ENCODE peak calls at places on chromosomes 4 and X, in nine cellular contexts. M is GM23338, U is keratinocyte, W is astrocyte of the spinal cord, G is fibroblast of villous mesenchyme, E is fibroblast of the aortic adventitia, O is ascending aorta, A is AG09309, J is astrocyte. R is an unnamed sample.
A peak's percentile ranks its signal among the peaks of the same experiment; 100 is the strongest.

GRCh38 chr4:68346461-68346860 is 3.4 kb downstream of the YTHDC1 start:
- DNase-seq in M (no peak), U (no peak), W (no peak), G (no peak), E (no peak), O (no peak), A (no peak), J (no peak), R (no peak)

GRCh38 chrX:10833299-10834169 is 213.1 kb upstream of the MID1 start:
- DNase-seq in M (peak; percentile 65), U (no peak), W (peak; percentile 17), G (peak; percentile 21), E (peak; percentile 55), O (no peak), A (no peak), J (peak; percentile 27), R (no peak)

GRCh38 chr4:189124149-189124758 is 816.4 kb upstream of the FRG1 start:
- DNase-seq in M (peak; percentile 65), U (no peak), W (peak; percentile 42), G (peak; percentile 60), E (no peak), O (no peak), A (peak; percentile 11), J (peak; percentile 0), R (peak; percentile 28)

GRCh38 chr4:95431678-95432077 is 117.1 kb downstream of the UNC5C start:
- DNase-seq in M (no peak), U (no peak), W (no peak), G (no peak), E (no peak), O (no peak), A (no peak), J (peak; percentile 77), R (no peak)

GRCh38 chr4:187993827-187994226 is 1.7 kb upstream of the ZFP42 start:
- DNase-seq in M (peak; percentile 87), U (no peak), W (no peak), G (peak; percentile 3), E (no peak), O (no peak), A (no peak), J (no peak), R (no peak)

GRCh38 chrX:111131572-111131971 is 35.6 kb downstream of the PAK3 start:
- DNase-seq in M (no peak), U (no peak), W (peak; percentile 21), G (peak; percentile 57), E (no peak), O (no peak), A (no peak), J (peak; percentile 35), R (peak; percentile 0)

GRCh38 chr4:186871856-186872255 is 148.2 kb upstream of the FAT1 start:
- DNase-seq in M (no peak), U (no peak), W (no peak), G (no peak), E (no peak), O (no peak), A (no peak), J (no peak), R (no peak)

GRCh38 chrX:9530848-9531274 is 66.0 kb downstream of the TBL1X start:
- DNase-seq in M (peak; percentile 84), U (no peak), W (peak; percentile 83), G (peak; percentile 97), E (peak; percentile 93), O (no peak), A (peak; percentile 79), J (peak; percentile 82), R (peak; percentile 93)

GRCh38 chrX:34377645-34378044 is 245.5 kb upstream of the FAM47A start:
- DNase-seq in M (no peak), U (no peak), W (no peak), G (no peak), E (no peak), O (no peak), A (no peak), J (no peak), R (no peak)

GRCh38 chrX:130174937-130175336 is 3.2 kb downstream of the RAB33A start:
- DNase-seq in M (no peak), U (no peak), W (no peak), G (no peak), E (no peak), O (no peak), A (no peak), J (no peak), R (no peak)

GRCh38 chr4:88418411-88418810 is 38.5 kb upstream of the HERC5 start:
- DNase-seq in M (no peak), U (no peak), W (no peak), G (no peak), E (no peak), O (no peak), A (no peak), J (no peak), R (no peak)

GRCh38 chrX:120426599-120426998 is 42.5 kb downstream of the LAMP2 start:
- DNase-seq in M (no peak), U (no peak), W (peak; percentile 18), G (no peak), E (peak; percentile 9), O (no peak), A (no peak), J (peak; percentile 14), R (peak; percentile 12)

GRCh38 chr4:7043521-7044414 is 596 bp downstream of the TADA2B start:
- DNase-seq in M (peak; percentile 48), U (no peak), W (peak; percentile 40), G (peak; percentile 46), E (peak; percentile 37), O (no peak), A (no peak), J (peak; percentile 27), R (peak; percentile 47)

GRCh38 chr4:7041851-7042696 is 1.1 kb upstream of the TADA2B start:
- DNase-seq in M (peak; percentile 58), U (no peak), W (no peak), G (peak; percentile 65), E (peak; percentile 41), O (no peak), A (no peak), J (peak; percentile 32), R (no peak)

GRCh38 chr4:7044415-7044930 is 1.3 kb downstream of the TADA2B start:
- DNase-seq in M (no peak), U (no peak), W (no peak), G (peak; percentile 13), E (peak; percentile 16), O (no peak), A (no peak), J (no peak), R (no peak)

GRCh38 chr4:7041246-7041645 is 1.9 kb upstream of the TADA2B start:
- DNase-seq in M (no peak), U (no peak), W (no peak), G (no peak), E (no peak), O (no peak), A (no peak), J (no peak), R (no peak)

DNA sequence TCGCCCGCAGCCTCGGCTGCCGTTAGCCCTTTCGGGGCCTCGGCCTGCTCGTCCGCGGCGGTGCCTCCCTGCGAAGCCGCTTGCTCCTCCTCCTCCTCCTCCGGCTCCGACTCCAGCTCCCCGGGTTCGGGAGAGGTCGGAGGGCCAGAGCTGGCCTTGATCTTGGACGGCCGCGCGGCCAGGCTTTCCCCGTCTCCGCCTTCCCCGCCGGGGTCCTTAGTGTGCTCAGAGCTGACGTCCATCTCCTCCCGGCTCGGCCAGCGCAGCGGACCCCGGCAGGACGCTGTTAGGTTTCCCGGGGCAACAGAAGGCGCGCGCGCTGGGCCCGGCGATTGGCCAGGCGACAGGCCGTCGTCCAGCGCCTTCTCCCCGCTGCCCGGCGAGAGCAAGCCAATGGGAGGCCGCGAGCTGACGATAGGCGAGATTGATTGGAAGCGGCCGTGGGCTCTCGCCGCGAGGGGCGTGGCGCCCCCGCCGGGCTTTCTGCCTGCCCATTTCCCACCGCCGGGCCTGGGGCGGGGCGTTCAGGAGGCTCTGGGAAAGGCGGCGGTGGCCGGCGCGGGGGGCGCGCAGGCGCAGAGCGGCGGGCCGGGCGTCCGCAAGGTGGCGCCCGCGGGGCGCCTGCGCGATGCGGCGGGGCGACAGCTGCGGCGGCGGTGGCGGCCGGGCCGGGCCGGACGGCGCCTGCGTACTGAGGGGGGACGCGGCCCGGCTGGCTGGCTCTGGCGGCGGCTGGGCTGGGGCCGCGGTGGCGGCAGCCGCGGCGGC is at the start of gene TADA2B:
- DNase-seq in M (peak; percentile 98), U (peak; percentile 63), W (peak; percentile 99), G (peak; percentile 98), E (peak; percentile 96), O (peak; percentile 91), A (peak; percentile 85), J (peak; percentile 93), R (peak; percentile 98)
- TF ChIP-seq CTCF in M (no peak), U (no peak), W (peak; percentile 19), G (peak; percentile 17), E (peak; percentile 35), O (no peak), A (peak; percentile 5), J (peak; percentile 7), R (no peak)

GRCh38 chr4:77787969-77788368 is 31.2 kb downstream of the CNOT6L start:
- DNase-seq in M (no peak), U (no peak), W (no peak), G (no peak), E (no peak), O (no peak), A (no peak), J (no peak), R (no peak)
- H3K4me3 ChIP-seq in M (no peak overlapping the region), U (no peak overlapping the region), W (no peak overlapping the region), G (no peak overlapping the region), E (no peak overlapping the region), O (no peak overlapping the region), A (no peak overlapping the region), J (no peak overlapping the region), R (no peak overlapping the region)

DNA sequence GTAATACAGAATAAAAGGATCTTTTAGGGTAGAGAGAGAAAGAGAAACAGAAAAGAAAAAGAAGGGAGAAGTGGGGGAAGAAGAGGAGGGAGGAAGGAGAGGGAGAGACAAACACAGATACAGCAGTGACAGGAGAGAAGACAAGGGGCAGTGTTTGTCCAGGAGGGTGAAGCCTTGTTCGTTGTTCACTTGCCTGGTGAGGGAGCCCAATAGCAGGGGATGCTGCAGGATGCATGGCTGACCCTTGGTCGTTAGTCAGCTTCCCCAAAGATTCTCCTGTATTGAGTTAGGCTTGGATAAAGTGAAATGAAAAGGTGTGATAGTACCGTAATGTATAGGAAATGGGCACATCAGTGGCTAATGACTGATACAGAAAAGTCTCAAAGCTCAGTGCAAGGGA is 403.7 kb downstream of the IL15 start:
- DNase-seq in M (peak; percentile 39), U (no peak), W (no peak), G (no peak), E (no peak), O (no peak), A (no peak), J (no peak), R (no peak)
- TF ChIP-seq CTCF in M (no peak), U (no peak), W (no peak), G (no peak), E (no peak), O (no peak), A (no peak), J (no peak), R (no peak)

DNA sequence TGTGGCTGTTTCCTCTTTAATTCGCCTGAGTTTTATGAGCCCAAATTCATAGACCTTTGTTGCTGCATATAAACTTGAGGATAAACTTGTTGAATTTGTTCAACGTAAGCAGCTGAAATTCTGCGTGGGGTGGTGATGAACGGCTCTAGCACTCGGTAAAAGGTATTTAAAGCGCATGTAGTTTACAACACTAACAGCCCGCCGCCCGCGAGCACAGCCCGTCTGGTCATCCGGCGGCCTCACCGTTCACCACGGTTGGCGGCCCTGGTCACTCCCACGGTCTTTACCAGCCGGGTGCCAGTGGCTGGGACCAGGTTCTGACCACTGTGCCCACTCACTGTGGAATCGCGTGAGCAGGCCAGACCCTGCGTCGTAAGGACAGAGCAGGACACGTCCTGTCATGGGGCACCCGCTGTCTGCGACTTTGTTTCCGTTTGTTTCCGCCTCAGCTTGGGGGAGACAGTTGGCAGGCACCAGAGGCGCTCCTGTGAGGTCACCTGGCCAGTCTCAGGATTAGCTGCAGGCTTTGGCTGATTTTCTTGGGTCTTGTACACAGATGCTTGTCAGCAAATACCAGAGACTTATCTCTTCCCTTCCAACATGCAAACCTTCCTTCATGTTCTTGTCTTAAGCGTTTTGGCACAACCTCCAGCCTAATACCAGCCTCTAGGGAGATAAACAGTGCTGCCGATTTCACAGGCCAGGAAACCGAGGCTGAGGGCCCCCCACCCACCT is 36.8 kb upstream of the SPON2 start:
- DNase-seq in M (peak; percentile 1), U (no peak), W (no peak), G (peak; percentile 83), E (peak; percentile 79), O (no peak), A (no peak), J (peak; percentile 36), R (peak; percentile 60)
- H3K4me3 ChIP-seq in M (no peak overlapping the region), U (no peak overlapping the region), W (no peak overlapping the region), G (no peak overlapping the region), E (no peak overlapping the region), O (no peak overlapping the region), A (no peak overlapping the region), J (no peak overlapping the region), R (no peak overlapping the region)

R was measured in fibroblast of pulmonary artery.